ENCODE peak calls at places on chromosomes 3 and 15, in seven cellular contexts. E, C, M, K, T, R and X are unnamed samples. For H3K79me2, the result is how much of the 10 kb centered on the place peaks cover.

GRCh38 chr3:160885791-160886286 is 129.8 kb downstream of the PPM1L start:
- DNase-seq in E (peak), C (peak), M (peak), K (peak), T (no peak), R (peak), X (peak)

GRCh38 chr3:62761711-62762110 is 113.5 kb downstream of the CADPS start:
- DNase-seq in E (no peak), C (no peak), M (no peak), K (no peak), T (no peak), R (no peak), X (no peak)

GRCh38 chr3:151047636-151048035 is 37.8 kb upstream of the MED12L start:
- DNase-seq in E (no peak), C (no peak), M (peak), K (no peak), T (peak), R (no peak), X (peak)

GRCh38 chr3:139328356-139328755 is 15.5 kb upstream of the MRPS22 start:
- DNase-seq in E (no peak), C (no peak), M (no peak), K (no peak), T (no peak), R (no peak), X (no peak)

GRCh38 chr3:97823081-97823480 is 1.3 kb downstream of the CRYBG3 start:
- DNase-seq in E (peak), C (no peak), M (no peak), K (peak), T (no peak), R (no peak), X (no peak)

GRCh38 chr15:80567721-80568157 is 127.4 kb upstream of the ABHD17C start:
- DNase-seq in E (peak), C (peak), M (peak), K (peak), T (peak), R (peak), X (peak)

GRCh38 chr3:172622916-172623700 is 87.8 kb downstream of the NCEH1 start:
- DNase-seq in E (peak), C (peak), M (peak), K (peak), T (no peak), R (peak), X (peak)

GRCh38 chr3:4398906-4399305 is 68.2 kb downstream of the SUMF1 start:
- DNase-seq in E (no peak), C (no peak), M (no peak), K (no peak), T (no peak), R (no peak), X (no peak)

GRCh38 chr3:123201223-123201556 is 553 bp upstream of the SEC22A start:
- DNase-seq in E (no peak), C (no peak), M (no peak), K (no peak), T (no peak), R (peak), X (no peak)

GRCh38 chr3:123201557-123202427 is at the start of gene SEC22A:
- DNase-seq in E (peak), C (peak), M (peak), K (peak), T (peak), R (peak), X (peak)

GRCh38 chr3:123198352-123198751 is 3.4 kb upstream of the SEC22A start:
- DNase-seq in E (no peak), C (no peak), M (no peak), K (no peak), T (no peak), R (no peak), X (no peak)

DNA sequence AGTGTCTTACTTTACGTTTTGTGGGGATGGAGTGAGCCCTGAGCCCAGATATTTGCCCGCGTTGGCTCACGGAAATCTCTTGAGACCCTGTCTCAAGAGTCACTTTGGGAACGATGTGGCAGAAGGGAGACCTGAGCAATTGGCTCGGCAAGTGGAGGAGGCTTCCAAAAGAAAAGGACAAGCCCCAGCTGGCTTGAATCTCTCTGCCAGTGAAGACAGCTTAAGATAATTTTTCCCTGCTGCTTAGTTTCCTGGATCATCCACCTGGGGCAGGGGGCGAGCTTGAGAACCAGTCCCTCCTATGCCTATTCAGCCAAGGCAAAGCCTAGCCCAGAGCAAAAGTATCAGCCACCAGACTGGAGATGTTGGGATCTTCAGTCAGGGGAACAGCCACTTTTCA is 708 bp downstream of the SEC22A start:
- DNase-seq in E (peak), C (peak), M (peak), K (peak), T (no peak), R (no peak), X (peak)
- TF ChIP-seq EZH2phosphoT487 in E (no peak), C (no peak), M (no peak), K (no peak), T (no peak), R (no peak), X (no peak)

DNA sequence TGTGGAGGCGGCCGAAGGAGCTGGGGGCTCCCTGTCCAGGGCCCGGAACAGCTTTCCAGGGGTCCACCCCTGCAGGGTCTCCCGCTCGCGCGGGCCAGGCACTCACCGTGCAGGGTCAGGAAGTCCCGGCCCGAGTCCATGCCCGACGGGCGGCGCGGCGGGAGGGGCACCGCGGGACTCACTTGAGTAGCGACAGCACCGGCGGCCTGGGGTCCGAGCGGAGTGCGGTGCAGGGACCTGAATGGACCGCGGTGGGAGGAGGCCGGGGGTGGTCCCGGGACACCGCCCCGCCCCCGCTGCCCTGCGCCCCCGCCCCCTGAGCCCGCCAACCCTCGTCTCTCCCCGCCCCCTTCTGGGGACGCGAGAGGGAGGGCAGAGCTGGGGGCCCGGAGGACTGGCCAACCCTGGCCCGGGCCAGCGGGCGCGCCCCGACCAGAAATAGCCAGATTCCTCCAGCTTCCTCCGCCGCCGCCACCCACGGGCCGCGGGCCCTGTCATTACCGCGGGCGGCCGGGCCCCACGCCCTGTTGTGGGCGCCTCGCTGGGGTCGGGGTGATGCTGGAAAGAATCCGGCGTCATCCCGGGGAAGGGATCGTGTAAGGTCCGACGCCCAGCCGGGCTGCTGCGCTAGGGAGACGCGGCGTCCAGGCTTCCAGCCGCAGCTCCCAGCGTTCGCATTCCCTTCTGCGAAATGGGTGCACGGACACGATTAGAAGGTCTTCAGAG is at the start of gene PLCD1:
- DNase-seq in E (peak), C (peak), M (peak), K (no peak), T (no peak), R (no peak), X (peak)
- TF ChIP-seq EZH2 in E (no peak), C (peak), M (no peak), K (no peak), T (no peak), R (no peak), X (no peak)

DNA sequence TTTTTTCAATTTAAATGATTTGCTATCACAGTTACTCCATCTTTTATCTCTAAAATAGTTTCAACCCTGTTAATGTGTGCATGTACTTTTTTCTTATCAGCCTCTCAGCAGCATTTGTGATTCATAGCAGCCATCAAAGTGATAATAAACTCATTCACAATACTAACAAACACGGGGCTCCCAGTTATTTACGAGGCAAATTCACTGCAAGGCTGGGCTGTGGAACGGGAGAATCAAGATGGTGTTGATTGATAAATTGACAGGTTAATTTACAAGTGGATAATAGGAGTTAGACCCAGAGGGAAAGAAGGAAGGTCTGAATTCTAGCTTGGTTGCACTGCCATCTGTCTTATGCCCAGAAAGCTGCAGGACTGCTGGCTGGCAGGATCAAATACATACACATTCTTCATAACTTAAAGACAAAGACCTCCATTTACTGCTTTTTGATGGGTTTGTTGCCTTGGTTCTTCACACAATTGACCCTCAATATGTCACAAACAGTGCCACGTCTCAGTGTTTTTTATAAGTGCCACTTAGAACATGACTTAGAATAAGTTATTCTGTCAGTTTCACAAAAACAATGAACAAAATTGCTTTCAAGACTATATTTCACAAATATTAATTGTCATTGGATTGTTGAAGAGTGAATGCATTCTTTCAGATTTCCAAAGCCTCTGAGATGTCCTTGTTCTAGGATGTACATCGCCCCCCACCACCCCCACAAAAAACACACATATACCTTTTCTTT is 562.8 kb downstream of the NR2F2 start:
- DNase-seq in E (peak), C (peak), M (peak), K (peak), T (no peak), R (peak), X (peak)
- H3K79me2 ChIP-seq in E (under half), C (under half), M (under half), K (under half), T (under half), R (under half), X (under half)

DNA sequence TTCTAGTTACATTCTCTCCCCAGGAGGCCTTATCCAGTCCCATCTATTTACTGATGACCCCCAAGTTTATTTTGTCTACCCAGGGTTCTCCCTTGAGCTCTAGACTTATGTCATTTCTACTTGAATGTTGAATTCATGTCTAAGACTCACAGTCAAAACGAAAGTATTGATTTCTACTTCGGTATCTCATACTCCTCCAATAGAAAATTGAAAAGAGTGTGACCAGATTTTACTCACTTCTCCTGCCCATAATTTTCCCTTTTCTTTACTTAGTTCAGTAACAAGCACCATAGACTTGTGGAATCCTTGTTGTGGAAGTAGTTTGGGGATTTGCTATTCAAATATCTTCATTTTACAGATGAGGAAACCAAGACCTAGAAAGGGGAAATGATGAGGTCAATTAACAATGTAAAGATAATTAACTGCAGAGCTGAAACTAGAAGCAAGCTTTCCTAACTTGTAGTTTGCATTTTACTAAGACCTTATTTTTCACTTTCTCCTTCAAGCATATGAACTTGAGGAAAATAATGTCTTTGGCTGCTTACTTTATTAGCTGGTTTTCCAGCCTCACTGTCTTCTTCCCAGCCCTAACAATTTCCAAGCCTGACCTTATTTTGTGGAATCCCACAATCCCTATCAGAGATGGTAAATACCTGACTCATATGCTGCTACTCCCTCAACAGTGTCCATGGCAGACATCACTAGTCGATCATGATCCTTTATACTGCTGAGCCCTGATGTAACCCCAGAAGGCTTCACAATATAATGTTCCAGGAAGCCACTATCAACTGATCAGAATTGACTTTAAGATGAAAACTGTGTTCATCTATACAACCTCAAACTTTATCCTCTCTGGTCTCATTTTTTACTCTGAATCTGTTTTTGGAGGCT is 123.9 kb upstream of the AGBL1 start:
- DNase-seq in E (no peak), C (no peak), M (no peak), K (no peak), T (no peak), R (no peak), X (peak)
- TF ChIP-seq EZH2phosphoT487 in E (no peak), C (no peak), M (no peak), K (no peak), T (no peak), R (no peak), X (no peak)

GRCh38 chr3:197750396-197750831 is 731 bp downstream of the FYTTD1 start:
- DNase-seq in E (peak), C (peak), M (peak), K (peak), T (no peak), R (peak), X (peak)

GRCh38 chr3:197746801-197747237 is 2.9 kb upstream of the FYTTD1 start:
- DNase-seq in E (no peak), C (no peak), M (peak), K (no peak), T (no peak), R (no peak), X (no peak)

GRCh38 chr3:197749601-197750395 is at the start of gene FYTTD1:
- DNase-seq in E (peak), C (peak), M (peak), K (peak), T (peak), R (peak), X (peak)

GRCh38 chr3:197749315-197749600 is 425 bp upstream of the FYTTD1 start:
- DNase-seq in E (peak), C (peak), M (peak), K (peak), T (peak), R (peak), X (peak)

DNA sequence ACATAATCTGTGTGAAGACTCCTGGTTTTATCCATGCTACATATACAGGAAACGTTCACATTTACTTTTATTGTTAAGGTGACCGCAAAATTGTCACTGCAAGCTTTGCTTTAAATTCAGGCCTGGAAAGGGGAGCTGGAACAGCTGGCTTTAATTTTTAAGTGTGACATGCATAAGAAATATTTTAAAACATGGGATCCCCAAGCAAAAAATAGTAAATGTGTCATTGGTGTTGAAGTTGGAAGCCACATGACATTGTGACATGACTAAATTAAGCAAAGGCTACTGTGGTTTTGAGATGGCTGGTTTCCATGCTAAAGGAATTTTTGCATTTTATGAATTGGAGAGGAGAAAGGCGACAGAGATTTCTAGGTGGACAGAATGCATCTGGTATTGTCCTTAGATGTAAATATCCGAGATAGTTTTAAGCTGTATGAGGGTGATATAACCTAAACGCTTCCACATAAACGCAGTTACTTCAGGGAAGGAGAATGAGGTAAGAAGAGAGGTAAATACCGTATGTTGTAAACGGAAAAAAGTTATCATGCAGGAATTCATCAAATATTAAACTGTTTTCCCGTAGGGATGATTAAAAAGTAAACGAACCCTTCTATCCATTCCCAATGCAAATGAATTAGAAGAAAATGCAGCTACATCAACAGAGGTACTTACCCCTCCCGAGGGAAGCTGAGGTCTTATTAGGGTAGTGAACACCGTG is 927 bp upstream of the FYTTD1 start:
- DNase-seq in E (peak), C (no peak), M (no peak), K (no peak), T (no peak), R (no peak), X (no peak)
- TF ChIP-seq EZH2 in E (no peak), C (no peak), M (no peak), K (no peak), T (no peak), R (no peak), X (no peak)

GRCh38 chr3:44065311-44065710 is 176.4 kb upstream of the TOPAZ1 start:
- DNase-seq in E (peak), C (no peak), M (no peak), K (peak), T (no peak), R (no peak), X (no peak)
- H3K79me2 ChIP-seq in E (under half), C (under half), M (under half), K (under half), T (under half), R (under half), X (under half)

GRCh38 chr3:9098716-9099675 is 135.7 kb upstream of the RAD18 start:
- DNase-seq in E (no peak), C (peak), M (no peak), K (peak), T (no peak), R (no peak), X (peak)

GRCh38 chr3:9102240-9102841 is 139.1 kb upstream of the RAD18 start:
- DNase-seq in E (no peak), C (peak), M (peak), K (no peak), T (no peak), R (no peak), X (no peak)

GRCh38 chr3:9101286-9101685 is 138.0 kb upstream of the RAD18 start:
- DNase-seq in E (no peak), C (peak), M (peak), K (no peak), T (no peak), R (no peak), X (no peak)

GRCh38 chr3:9099711-9100110 is 136.4 kb upstream of the RAD18 start:
- DNase-seq in E (no peak), C (no peak), M (no peak), K (no peak), T (no peak), R (no peak), X (no peak)

DNA sequence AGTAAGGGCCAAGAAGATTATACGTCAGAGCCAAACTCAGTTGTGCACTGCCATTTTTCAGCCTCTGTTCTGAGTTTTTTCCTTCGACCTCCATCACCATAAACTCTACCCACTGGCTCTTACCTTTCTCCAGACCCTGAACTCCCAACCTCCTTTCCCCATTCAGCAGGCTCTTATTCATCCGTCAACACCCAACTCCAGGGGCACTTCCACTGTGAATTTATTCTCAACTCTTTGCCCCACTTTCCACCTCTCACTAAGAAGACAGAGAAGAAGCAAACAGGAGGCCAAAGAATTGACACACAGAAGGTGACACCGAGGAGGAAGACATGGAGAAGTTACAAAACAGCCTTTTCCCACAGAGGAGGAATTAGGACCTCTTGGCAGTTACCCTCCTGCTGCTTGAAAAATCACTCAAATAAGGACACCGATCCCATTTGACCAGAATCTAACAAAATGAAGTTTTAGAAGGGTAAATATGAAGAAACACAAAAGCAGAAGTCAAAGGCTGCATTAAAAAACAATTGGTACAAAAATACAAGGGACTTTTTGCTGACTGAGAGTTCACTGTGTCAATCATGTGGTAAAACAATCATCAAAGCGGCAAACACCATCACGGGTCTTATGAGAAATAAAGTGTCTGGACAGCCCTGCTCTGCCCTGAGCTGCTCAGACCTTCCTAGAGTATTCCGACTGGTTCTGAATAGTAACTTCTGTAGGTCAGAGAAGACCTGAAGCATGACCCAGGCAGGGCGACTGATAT is 137.0 kb upstream of the RAD18 start:
- DNase-seq in E (no peak), C (no peak), M (no peak), K (no peak), T (no peak), R (no peak), X (no peak)
- TF ChIP-seq EZH2phosphoT487 in E (no peak), C (no peak), M (no peak), K (no peak), T (no peak), R (no peak), X (no peak)